ENCODE peak calls at places on chromosomes 12 and 14, in four cellular contexts. V is DND-41, N is transverse colon, T is adrenal gland. R is an unnamed sample.

GRCh38 chr14:99422220-99423010 is 58.2 kb downstream of the SETD3 start:
- DNase-seq in V (no peak), N (peak; percentile 43), T (no peak), R (no peak)

GRCh38 chr14:76514599-76514998 is 138.7 kb downstream of the ESRRB start:
- DNase-seq in V (peak; percentile 18), N (no peak), T (no peak), R (no peak)

GRCh38 chr14:49972840-49973239 is 80.0 kb downstream of the ARF6 start:
- DNase-seq in V (no peak), N (peak; percentile 74), T (peak; percentile 65), R (peak; percentile 68)

GRCh38 chr12:112539221-112539620 is 120.5 kb downstream of the PTPN11 start:
- DNase-seq in V (no peak), N (no peak), T (no peak), R (no peak)

GRCh38 chr12:132986885-132987225 is 688 bp downstream of the ZNF26 start:
- DNase-seq in V (no peak), N (no peak), T (no peak), R (no peak)

GRCh38 chr12:21697829-21698630 is 40.4 kb upstream of the LDHB start:
- DNase-seq in V (no peak), N (no peak), T (no peak), R (no peak)

GRCh38 chr12:69898236-69898635 is 73.2 kb downstream of the MYRFL start:
- DNase-seq in V (no peak), N (no peak), T (no peak), R (no peak)

GRCh38 chr12:53733051-53733812 is 6.0 kb upstream of the CALCOCO1 start:
- DNase-seq in V (no peak), N (no peak), T (no peak), R (no peak)

GRCh38 chr12:101829639-101830390 is 944 bp downstream of the GNPTAB start:
- DNase-seq in V (no peak), N (no peak), T (no peak), R (no peak)

GRCh38 chr12:89556976-89557375 is 31.1 kb upstream of the POC1B start:
- DNase-seq in V (no peak), N (no peak), T (no peak), R (no peak)

GRCh38 chr14:99262977-99263448 is 9.0 kb downstream of the BCL11B start:
- DNase-seq in V (no peak), N (no peak), T (no peak), R (no peak)

GRCh38 chr12:109999983-110000505 is 814 bp downstream of the ANKRD13A start:
- DNase-seq in V (peak; percentile 20), N (peak; percentile 37), T (peak; percentile 39), R (peak; percentile 68)

GRCh38 chr12:132505105-132505851 is 15.3 kb downstream of the FBRSL1 start:
- DNase-seq in V (no peak), N (peak; percentile 36), T (no peak), R (no peak)

DNA sequence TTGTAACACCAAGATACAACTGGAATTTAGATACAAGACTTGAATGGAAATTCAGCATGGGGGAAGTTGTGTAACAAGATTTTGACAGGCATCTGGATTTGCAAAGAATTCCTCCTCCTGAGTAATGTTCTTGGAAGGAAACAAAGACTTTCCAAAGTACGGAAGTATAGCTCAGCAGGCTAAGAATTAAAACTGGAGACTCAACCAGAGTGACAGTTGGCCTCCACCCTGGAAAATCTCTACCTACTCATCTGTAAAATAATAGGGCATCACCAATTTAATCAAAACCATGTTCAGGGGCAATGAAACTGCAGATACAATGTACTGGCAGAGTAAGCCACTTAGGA is 14.8 kb downstream of the DCAF5 start:
- DNase-seq in V (no peak), N (no peak), T (no peak), R (no peak)
- H3K27ac ChIP-seq in V (no peak overlapping the region), N (peak overlapping the region; percentile 55), T (no peak overlapping the region), R (no peak overlapping the region)

GRCh38 chr14:39827901-39828655 is 395.8 kb upstream of the FBXO33 start:
- DNase-seq in V (no peak), N (no peak), T (no peak), R (no peak)
- H3K4me3 ChIP-seq in V (no peak overlapping the region), N (no peak overlapping the region), T (no peak overlapping the region), R (no peak overlapping the region)

GRCh38 chr12:508795-509194 is 49.1 kb downstream of the B4GALNT3 start:
- DNase-seq in V (no peak), N (peak; percentile 72), T (no peak), R (no peak)
- H3K27ac ChIP-seq in V (no peak overlapping the region), N (peak overlapping the region; percentile 75), T (no peak overlapping the region), R (no peak overlapping the region)

GRCh38 chr12:94426049-94426448 is 33.6 kb downstream of the CEP83 start:
- DNase-seq in V (no peak), N (no peak), T (no peak), R (no peak)

GRCh38 chr12:94429191-94429590 is 30.5 kb downstream of the CEP83 start:
- DNase-seq in V (no peak), N (no peak), T (no peak), R (no peak)

GRCh38 chr12:94429633-94430032 is 30.0 kb downstream of the CEP83 start:
- DNase-seq in V (no peak), N (no peak), T (no peak), R (no peak)

GRCh38 chr12:94430304-94430703 is 29.4 kb downstream of the CEP83 start:
- DNase-seq in V (no peak), N (no peak), T (no peak), R (no peak)

DNA sequence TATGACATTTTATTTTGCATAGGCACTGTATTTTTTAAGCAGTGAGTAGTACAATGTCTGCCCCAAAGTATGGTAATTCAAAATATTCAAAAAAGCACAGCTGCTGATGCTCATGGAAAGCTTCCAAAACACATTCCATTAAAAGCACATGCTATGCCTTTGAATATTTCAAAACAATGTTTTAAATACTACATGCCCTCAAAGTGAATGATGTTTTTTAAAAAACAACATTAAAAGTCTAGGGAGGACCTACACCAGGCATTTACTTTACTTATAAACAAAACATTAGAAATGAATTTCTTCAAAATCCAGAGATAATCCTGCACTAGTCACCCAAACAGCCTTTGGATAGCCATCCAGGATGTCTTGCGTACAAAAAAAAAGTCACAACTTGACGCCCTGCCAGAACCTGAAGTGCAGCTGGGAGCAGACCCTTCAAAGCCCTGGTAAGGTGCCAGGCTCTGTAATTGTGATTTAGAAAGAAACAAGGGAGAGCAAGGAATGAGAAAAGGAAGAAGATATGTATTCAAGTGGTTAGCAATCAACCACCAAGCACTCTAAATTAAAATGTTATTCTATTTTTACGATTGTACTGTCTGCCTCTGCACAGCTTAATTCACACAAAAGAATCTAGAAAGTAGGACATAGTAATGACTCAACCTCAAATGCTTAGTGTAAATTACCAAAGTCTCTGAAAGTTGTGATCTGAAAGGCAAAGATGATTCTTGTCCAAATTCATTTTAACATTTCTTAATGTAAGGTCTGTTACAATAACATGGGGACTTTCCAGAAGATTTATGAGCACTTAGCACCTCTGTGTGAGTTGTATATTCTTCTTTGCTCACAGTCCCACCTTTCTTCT is 31.9 kb downstream of the CEP83 start:
- DNase-seq in V (peak; percentile 66), N (peak; percentile 24), T (peak; percentile 73), R (peak; percentile 25)
- H3K4me3 ChIP-seq in V (no peak overlapping the region), N (no peak overlapping the region), T (no peak overlapping the region), R (no peak overlapping the region)

DNA sequence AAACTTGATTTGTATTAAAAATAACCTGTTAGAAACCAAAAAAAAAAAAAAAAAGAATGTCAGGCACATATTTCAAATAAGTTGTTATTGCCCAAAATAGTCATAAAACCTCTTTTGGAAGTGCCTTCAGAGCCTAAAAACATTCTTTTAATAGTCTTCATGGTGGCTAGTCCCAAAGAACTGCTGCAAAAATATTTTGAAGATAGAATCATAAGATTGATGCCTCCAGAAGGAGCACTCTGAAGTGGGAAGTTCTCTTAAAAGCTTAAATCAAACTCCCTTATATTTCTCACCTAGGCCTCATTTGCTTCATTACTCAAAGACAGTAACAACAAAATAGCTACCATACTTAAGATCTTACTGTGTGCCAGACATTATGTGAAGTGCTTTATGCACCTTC is 27.2 kb upstream of the NT5DC3 start:
- DNase-seq in V (no peak), N (no peak), T (no peak), R (no peak)
- H3K27ac ChIP-seq in V (no peak overlapping the region), N (peak overlapping the region; percentile 64), T (no peak overlapping the region), R (no peak overlapping the region)

GRCh38 chr12:6947615-6948014 is 3.5 kb upstream of the PTPN6 start:
- DNase-seq in V (no peak), N (no peak), T (no peak), R (no peak)

GRCh38 chr12:6944381-6945186 is 762 bp downstream of the C12orf57 start:
- DNase-seq in V (peak; percentile 93), N (peak; percentile 96), T (peak; percentile 95), R (peak; percentile 97)

GRCh38 chr12:6945613-6946012 is 1.8 kb downstream of the C12orf57 start:
- DNase-seq in V (no peak), N (no peak), T (peak; percentile 43), R (peak; percentile 64)

GRCh38 chr12:6946920-6947374 is 3.1 kb downstream of the C12orf57 start:
- DNase-seq in V (no peak), N (no peak), T (no peak), R (peak; percentile 40)

DNA sequence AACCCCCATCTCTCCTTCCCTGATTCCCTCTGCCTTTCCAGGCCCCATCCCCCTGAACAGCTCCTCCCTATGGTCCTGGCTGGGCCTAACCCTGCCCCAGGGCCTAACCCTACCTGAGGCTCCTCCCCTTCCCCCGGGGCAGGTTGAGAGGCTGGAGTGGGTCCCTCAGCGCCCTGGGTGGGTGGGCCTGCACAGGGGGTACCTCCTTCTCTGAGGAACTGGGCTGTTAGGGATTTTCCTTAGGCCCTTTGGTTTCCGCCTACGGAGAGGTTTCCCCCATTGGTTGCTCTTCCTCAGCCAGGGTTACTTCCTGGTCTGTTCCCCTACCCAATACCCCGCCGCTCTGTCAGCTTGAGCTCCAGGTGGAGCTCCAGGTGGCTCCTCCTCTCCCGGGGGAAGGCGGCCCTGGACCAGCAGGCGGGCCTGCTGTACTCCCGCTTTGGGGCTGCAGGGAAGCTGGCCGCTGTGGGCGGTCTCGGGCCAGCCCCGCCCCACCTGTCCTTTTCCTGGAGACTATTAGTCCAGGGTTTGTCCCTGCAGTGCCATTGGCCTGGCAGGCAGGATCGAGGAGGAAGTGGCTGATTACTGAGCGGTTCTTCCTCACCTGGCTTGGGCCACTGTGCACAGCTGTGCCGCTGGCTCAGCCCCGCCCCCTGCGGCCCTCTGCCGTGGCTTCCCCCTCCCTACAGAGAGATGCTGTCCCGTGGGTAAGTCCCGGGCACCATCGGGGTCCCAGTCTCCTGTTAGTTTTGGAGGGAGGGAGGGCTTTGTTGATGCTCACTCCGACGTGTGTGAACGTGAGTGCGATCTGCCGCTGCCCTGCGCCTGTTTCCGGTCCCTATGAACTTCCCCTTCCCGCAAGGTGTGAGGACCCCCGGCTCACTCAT is 2.5 kb downstream of the C12orf57 start:
- DNase-seq in V (no peak), N (peak; percentile 95), T (peak; percentile 92), R (peak; percentile 77)
- H3K4me3 ChIP-seq in V (no peak overlapping the region), N (peak overlapping the region; percentile 36), T (no peak overlapping the region), R (no peak overlapping the region)

GRCh38 chr12:49014547-49014946 is 4.0 kb downstream of the PRKAG1 start:
- DNase-seq in V (no peak), N (no peak), T (no peak), R (no peak)
- H3K27ac ChIP-seq in V (no peak overlapping the region), N (no peak overlapping the region), T (no peak overlapping the region), R (peak overlapping the region; percentile 65)

GRCh38 chr14:95712398-95712797 is 1.5 kb downstream of the TCL1A start:
- DNase-seq in V (no peak), N (no peak), T (no peak), R (no peak)
- H3K4me3 ChIP-seq in V (no peak overlapping the region), N (no peak overlapping the region), T (no peak overlapping the region), R (no peak overlapping the region)

R was measured in right cardiac atrium.